ENCODE peak calls at places on chromosomes 4 and X, in six cellular contexts. One of them, this sample, is unnamed.

GRCh38 chr4:158783775-158784174 is 14.9 kb downstream of the FNIP2 start:
- DNase-seq in GM06990: no peak
- DNase-seq in brain microvascular endothelial cell: no peak
- DNase-seq in SK-N-SH: no peak
- DNase-seq in A673: no peak
- DNase-seq in thoracic aorta: no peak
- DNase-seq in this sample: no peak

GRCh38 chr4:172377486-172378140 is 564.4 kb downstream of the GALNTL6 start:
- DNase-seq in GM06990: no peak
- DNase-seq in brain microvascular endothelial cell: no peak
- DNase-seq in SK-N-SH: no peak
- DNase-seq in A673: no peak
- DNase-seq in thoracic aorta: no peak
- DNase-seq in this sample: no peak

GRCh38 chr4:68361146-68361589 is 11.3 kb upstream of the YTHDC1 start:
- DNase-seq in GM06990: no peak
- DNase-seq in brain microvascular endothelial cell: peak; percentile 22
- DNase-seq in SK-N-SH: no peak
- DNase-seq in A673: no peak
- DNase-seq in thoracic aorta: no peak
- DNase-seq in this sample: no peak

GRCh38 chrX:154368630-154369452 is 5.6 kb downstream of the FLNA start:
- DNase-seq in GM06990: peak; percentile 80
- DNase-seq in brain microvascular endothelial cell: peak; percentile 89
- DNase-seq in SK-N-SH: no peak
- DNase-seq in A673: peak; percentile 77
- DNase-seq in thoracic aorta: peak; percentile 67
- DNase-seq in this sample: peak; percentile 74

GRCh38 chr4:89657931-89658700 is 178.8 kb downstream of the SNCA start:
- DNase-seq in GM06990: peak; percentile 29
- DNase-seq in brain microvascular endothelial cell: peak; percentile 9
- DNase-seq in SK-N-SH: peak; percentile 10
- DNase-seq in A673: peak; percentile 10
- DNase-seq in thoracic aorta: no peak
- DNase-seq in this sample: peak; percentile 16

GRCh38 chr4:1759818-1760223 is 33.3 kb upstream of the FGFR3 start:
- DNase-seq in GM06990: no peak
- DNase-seq in brain microvascular endothelial cell: no peak
- DNase-seq in SK-N-SH: no peak
- DNase-seq in A673: no peak
- DNase-seq in thoracic aorta: no peak
- DNase-seq in this sample: no peak

GRCh38 chr4:74435296-74435695 is 9.6 kb upstream of the AREG start:
- DNase-seq in GM06990: no peak
- DNase-seq in brain microvascular endothelial cell: no peak
- DNase-seq in SK-N-SH: no peak
- DNase-seq in A673: no peak
- DNase-seq in thoracic aorta: no peak
- DNase-seq in this sample: no peak

GRCh38 chr4:79964020-79964714 is 108.9 kb downstream of the ANTXR2 start:
- DNase-seq in GM06990: no peak
- DNase-seq in brain microvascular endothelial cell: no peak
- DNase-seq in SK-N-SH: no peak
- DNase-seq in A673: no peak
- DNase-seq in thoracic aorta: no peak
- DNase-seq in this sample: no peak

GRCh38 chr4:95204267-95204835 is 344.4 kb downstream of the UNC5C start:
- DNase-seq in GM06990: no peak
- DNase-seq in brain microvascular endothelial cell: no peak
- DNase-seq in SK-N-SH: no peak
- DNase-seq in A673: no peak
- DNase-seq in thoracic aorta: no peak
- DNase-seq in this sample: no peak

GRCh38 chrX:41759817-41760216 is 35.8 kb downstream of the GPR82 start:
- DNase-seq in GM06990: peak; percentile 3
- DNase-seq in brain microvascular endothelial cell: peak; percentile 6
- DNase-seq in SK-N-SH: peak; percentile 14
- DNase-seq in A673: peak; percentile 53
- DNase-seq in thoracic aorta: no peak
- DNase-seq in this sample: no peak

GRCh38 chrX:134546187-134546586 is 86.2 kb downstream of the HPRT1 start:
- DNase-seq in GM06990: no peak
- DNase-seq in brain microvascular endothelial cell: no peak
- DNase-seq in SK-N-SH: no peak
- DNase-seq in A673: no peak
- DNase-seq in thoracic aorta: no peak
- DNase-seq in this sample: no peak

GRCh38 chr4:55880652-55881280 is 27.3 kb downstream of the EXOC1 start:
- DNase-seq in GM06990: no peak
- DNase-seq in brain microvascular endothelial cell: no peak
- DNase-seq in SK-N-SH: no peak
- DNase-seq in A673: no peak
- DNase-seq in thoracic aorta: no peak
- DNase-seq in this sample: no peak

GRCh38 chr4:26729547-26729946 is 131.1 kb upstream of the STIM2 start:
- DNase-seq in GM06990: no peak
- DNase-seq in brain microvascular endothelial cell: no peak
- DNase-seq in SK-N-SH: no peak
- DNase-seq in A673: no peak
- DNase-seq in thoracic aorta: no peak
- DNase-seq in this sample: no peak

GRCh38 chrX:119399772-119400101 is 601 bp downstream of the SLC25A43 start:
- DNase-seq in GM06990: no peak
- DNase-seq in brain microvascular endothelial cell: no peak
- DNase-seq in SK-N-SH: no peak
- DNase-seq in A673: no peak
- DNase-seq in thoracic aorta: no peak
- DNase-seq in this sample: no peak

GRCh38 chr4:6272863-6273660 is 3.4 kb downstream of the WFS1 start:
- DNase-seq in GM06990: no peak
- DNase-seq in brain microvascular endothelial cell: peak; percentile 75
- DNase-seq in SK-N-SH: peak; percentile 69
- DNase-seq in A673: no peak
- DNase-seq in thoracic aorta: no peak
- DNase-seq in this sample: peak; percentile 70

GRCh38 chr4:180134116-180134866 is 2108.9 kb upstream of the TENM3 start:
- DNase-seq in GM06990: peak; percentile 15
- DNase-seq in brain microvascular endothelial cell: no peak
- DNase-seq in SK-N-SH: no peak
- DNase-seq in A673: peak; percentile 72
- DNase-seq in thoracic aorta: no peak
- DNase-seq in this sample: no peak

GRCh38 chr4:69717778-69718177 is 42.6 kb downstream of the SULT1B1 start:
- DNase-seq in GM06990: no peak
- DNase-seq in brain microvascular endothelial cell: no peak
- DNase-seq in SK-N-SH: no peak
- DNase-seq in A673: no peak
- DNase-seq in thoracic aorta: no peak
- DNase-seq in this sample: peak; percentile 4

GRCh38 chrX:80511969-80512760 is 91.9 kb downstream of the TENT5D start:
- DNase-seq in GM06990: no peak
- DNase-seq in brain microvascular endothelial cell: no peak
- DNase-seq in SK-N-SH: no peak
- DNase-seq in A673: no peak
- DNase-seq in thoracic aorta: no peak
- DNase-seq in this sample: no peak

GRCh38 chr4:39285853-39286252 is 80.3 kb downstream of the RFC1 start:
- DNase-seq in GM06990: no peak
- DNase-seq in brain microvascular endothelial cell: no peak
- DNase-seq in SK-N-SH: no peak
- DNase-seq in A673: no peak
- DNase-seq in thoracic aorta: no peak
- DNase-seq in this sample: no peak
- H3K36me3 ChIP-seq in GM06990: peaks cover 3% of the 10 kb centered on the region
- H3K36me3 ChIP-seq in brain microvascular endothelial cell: peaks cover 29% of the 10 kb centered on the region
- H3K36me3 ChIP-seq in SK-N-SH: peaks cover 70% of the 10 kb centered on the region
- H3K36me3 ChIP-seq in A673: peaks cover 53% of the 10 kb centered on the region
- H3K36me3 ChIP-seq in thoracic aorta: peaks cover 37% of the 10 kb centered on the region
- H3K36me3 ChIP-seq in this sample: peaks cover 5% of the 10 kb centered on the region

GRCh38 chrX:3939967-3940610 is 226.6 kb upstream of the PRKX start:
- DNase-seq in GM06990: no peak
- DNase-seq in brain microvascular endothelial cell: peak; percentile 3
- DNase-seq in SK-N-SH: peak; percentile 38
- DNase-seq in A673: peak; percentile 64
- DNase-seq in thoracic aorta: no peak
- DNase-seq in this sample: no peak
- TF ChIP-seq CTCF in GM06990: peak; percentile 51
- TF ChIP-seq CTCF in brain microvascular endothelial cell: peak; percentile 51
- TF ChIP-seq CTCF in SK-N-SH: peak; percentile 71
- TF ChIP-seq CTCF in A673: peak; percentile 64
- TF ChIP-seq CTCF in thoracic aorta: no peak
- TF ChIP-seq CTCF in this sample: peak; percentile 52

DNA sequence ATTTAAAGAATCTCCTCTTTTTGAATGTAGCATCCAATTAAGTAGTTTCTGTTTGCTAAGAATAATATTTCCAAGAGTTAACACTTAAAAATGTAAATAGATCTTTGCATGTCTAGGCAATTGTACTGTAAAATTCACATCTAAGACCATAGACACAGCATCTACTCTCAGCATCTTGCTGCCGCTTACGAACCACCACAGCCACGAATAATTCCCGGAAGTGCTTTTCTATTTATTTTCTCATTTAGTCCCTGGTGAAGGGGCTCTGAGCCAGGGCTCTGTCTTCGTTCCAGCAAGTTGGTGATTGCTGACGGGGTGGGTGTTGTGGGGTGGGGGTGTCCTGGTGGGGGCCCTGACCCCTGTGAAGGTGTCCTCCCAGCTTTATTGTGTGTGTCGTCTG is 1.5 kb downstream of the NSG1 start:
- DNase-seq in GM06990: no peak
- DNase-seq in brain microvascular endothelial cell: no peak
- DNase-seq in SK-N-SH: no peak
- DNase-seq in A673: no peak
- DNase-seq in thoracic aorta: no peak
- DNase-seq in this sample: no peak
- H3K4me3 ChIP-seq in GM06990: no peak overlapping the region
- H3K4me3 ChIP-seq in brain microvascular endothelial cell: no peak overlapping the region
- H3K4me3 ChIP-seq in SK-N-SH: no peak overlapping the region
- H3K4me3 ChIP-seq in A673: peak overlapping the region; percentile 55
- H3K4me3 ChIP-seq in thoracic aorta: no peak overlapping the region
- H3K4me3 ChIP-seq in this sample: no peak overlapping the region

GRCh38 chrX:70500826-70501225 is 56.2 kb downstream of the DLG3 start:
- DNase-seq in GM06990: no peak
- DNase-seq in brain microvascular endothelial cell: no peak
- DNase-seq in SK-N-SH: no peak
- DNase-seq in A673: no peak
- DNase-seq in thoracic aorta: no peak
- DNase-seq in this sample: no peak
- H3K36me3 ChIP-seq in GM06990: no peaks in the 10 kb centered on the region
- H3K36me3 ChIP-seq in brain microvascular endothelial cell: no peaks in the 10 kb centered on the region
- H3K36me3 ChIP-seq in SK-N-SH: no peaks in the 10 kb centered on the region
- H3K36me3 ChIP-seq in A673: peaks cover 15% of the 10 kb centered on the region
- H3K36me3 ChIP-seq in thoracic aorta: peaks cover 7% of the 10 kb centered on the region
- H3K36me3 ChIP-seq in this sample: no peaks in the 10 kb centered on the region

GRCh38 chrX:150542846-150543229 is 25.6 kb upstream of the MTM1 start:
- DNase-seq in GM06990: no peak
- DNase-seq in brain microvascular endothelial cell: no peak
- DNase-seq in SK-N-SH: no peak
- DNase-seq in A673: no peak
- DNase-seq in thoracic aorta: no peak
- DNase-seq in this sample: no peak

GRCh38 chrX:150544835-150545790 is 23.3 kb upstream of the MTM1 start:
- DNase-seq in GM06990: no peak
- DNase-seq in brain microvascular endothelial cell: no peak
- DNase-seq in SK-N-SH: no peak
- DNase-seq in A673: no peak
- DNase-seq in thoracic aorta: no peak
- DNase-seq in this sample: no peak

GRCh38 chrX:150543230-150544155 is 24.9 kb upstream of the MTM1 start:
- DNase-seq in GM06990: peak; percentile 60
- DNase-seq in brain microvascular endothelial cell: no peak
- DNase-seq in SK-N-SH: no peak
- DNase-seq in A673: no peak
- DNase-seq in thoracic aorta: no peak
- DNase-seq in this sample: no peak

GRCh38 chrX:150546711-150547153 is 21.7 kb upstream of the MTM1 start:
- DNase-seq in GM06990: no peak
- DNase-seq in brain microvascular endothelial cell: no peak
- DNase-seq in SK-N-SH: no peak
- DNase-seq in A673: no peak
- DNase-seq in thoracic aorta: no peak
- DNase-seq in this sample: no peak

DNA sequence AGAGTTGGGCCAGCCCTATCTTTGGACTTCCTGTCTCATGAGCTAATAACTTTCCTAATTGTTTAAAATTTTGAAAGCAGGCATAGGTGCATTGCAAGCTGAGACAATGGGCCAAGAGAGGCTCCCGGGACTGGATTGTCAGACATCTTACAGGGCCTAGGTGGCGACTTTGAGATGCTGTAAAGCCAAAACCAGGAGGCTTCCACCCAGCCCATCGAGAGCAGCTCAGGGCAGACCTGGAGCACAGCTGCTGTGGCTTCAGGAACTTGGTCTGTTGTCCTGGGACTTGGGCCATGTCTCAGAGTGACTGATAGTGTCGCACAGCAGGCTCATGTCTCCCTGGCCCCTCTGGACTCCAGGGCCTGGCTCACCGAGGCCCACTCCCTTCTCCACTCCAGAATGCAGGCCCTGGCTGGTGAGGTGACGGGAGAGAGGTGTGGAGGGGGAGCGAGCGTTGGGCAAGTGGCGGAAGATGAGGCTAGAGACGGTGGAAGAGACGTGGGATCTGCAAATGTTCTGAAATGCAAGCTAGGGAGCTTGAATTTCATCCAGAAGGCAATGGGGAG is 24.1 kb upstream of the MTM1 start:
- DNase-seq in GM06990: no peak
- DNase-seq in brain microvascular endothelial cell: no peak
- DNase-seq in SK-N-SH: no peak
- DNase-seq in A673: peak; percentile 17
- DNase-seq in thoracic aorta: no peak
- DNase-seq in this sample: no peak
- TF ChIP-seq CTCF in GM06990: no peak
- TF ChIP-seq CTCF in brain microvascular endothelial cell: peak; percentile 12
- TF ChIP-seq CTCF in SK-N-SH: peak; percentile 10
- TF ChIP-seq CTCF in A673: no peak
- TF ChIP-seq CTCF in thoracic aorta: no peak
- TF ChIP-seq CTCF in this sample: no peak

DNA sequence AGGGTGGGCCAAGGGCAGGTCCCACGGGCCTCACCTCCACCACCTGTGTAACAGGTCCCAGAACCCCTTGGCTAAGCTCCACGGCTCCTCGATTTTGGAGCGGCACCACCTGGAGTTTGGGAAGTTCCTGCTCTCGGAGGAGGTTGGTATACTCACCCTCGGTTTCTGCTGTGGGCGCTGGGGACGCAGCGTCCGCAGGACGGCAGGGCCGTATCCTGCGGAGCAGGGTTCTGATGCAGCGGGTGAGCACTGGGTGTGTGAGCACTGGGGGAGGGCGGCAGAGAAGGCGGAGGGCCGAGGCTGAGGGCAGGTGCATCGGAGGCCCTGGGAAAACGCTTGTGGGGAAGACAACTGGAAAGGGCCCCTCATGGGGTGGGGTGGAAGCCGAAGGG is 11.0 kb downstream of the ATP5ME start:
- DNase-seq in GM06990: no peak
- DNase-seq in brain microvascular endothelial cell: no peak
- DNase-seq in SK-N-SH: no peak
- DNase-seq in A673: no peak
- DNase-seq in thoracic aorta: no peak
- DNase-seq in this sample: no peak
- H3K4me3 ChIP-seq in GM06990: no peak overlapping the region
- H3K4me3 ChIP-seq in brain microvascular endothelial cell: no peak overlapping the region
- H3K4me3 ChIP-seq in SK-N-SH: peak overlapping the region; percentile 66
- H3K4me3 ChIP-seq in A673: peak overlapping the region; percentile 77
- H3K4me3 ChIP-seq in thoracic aorta: peak overlapping the region; percentile 80
- H3K4me3 ChIP-seq in this sample: peak overlapping the region; percentile 63